ENCODE peak calls at places on chromosome 22, in ten cellular contexts. B is endodermal cell; J is colonic mucosa; T is right lobe of liver; H is A673; Y is spleen; E is CD8-positive, alpha-beta T cell; I is cardiac muscle cell; W is MM.1S; N is left lung. C is an unnamed sample.
A peak's percentile ranks its signal among the peaks of the same experiment; 100 is the strongest.

GRCh38 chr22:45231293-45231692 is 9.4 kb downstream of the KIAA0930 start:
- DNase-seq in B (no peak), J (no peak), T (no peak), H (no peak), Y (no peak), E (no peak), I (no peak), W (no peak), N (no peak), C (no peak)

GRCh38 chr22:17980638-17981051 is 43.7 kb downstream of the MICAL3 start:
- DNase-seq in B (no peak), J (peak; percentile 81), T (no peak), H (peak; percentile 54), Y (peak; percentile 88), E (no peak), I (peak; percentile 56), W (no peak), N (no peak), C (no peak)

GRCh38 chr22:40176921-40177737 is 596 bp upstream of the TNRC6B start:
- DNase-seq in B (peak; percentile 89), J (peak; percentile 77), T (peak; percentile 60), H (peak; percentile 80), Y (peak; percentile 78), E (peak; percentile 19), I (peak; percentile 76), W (peak; percentile 74), N (peak; percentile 72), C (peak; percentile 88)

GRCh38 chr22:29679316-29679715 is 40.5 kb upstream of the CABP7 start:
- DNase-seq in B (no peak), J (no peak), T (no peak), H (no peak), Y (no peak), E (no peak), I (no peak), W (no peak), N (no peak), C (no peak)

GRCh38 chr22:49692499-49693225 is 135.0 kb downstream of the BRD1 start:
- DNase-seq in B (peak; percentile 13), J (no peak), T (no peak), H (no peak), Y (peak; percentile 66), E (no peak), I (no peak), W (no peak), N (no peak), C (no peak)

GRCh38 chr22:18028817-18029527 is 4.6 kb upstream of the MICAL3 start:
- DNase-seq in B (no peak), J (no peak), T (no peak), H (no peak), Y (peak; percentile 18), E (no peak), I (no peak), W (peak; percentile 84), N (no peak), C (peak; percentile 41)

GRCh38 chr22:44197271-44197670 is 16.5 kb downstream of the PARVG start:
- DNase-seq in B (no peak), J (no peak), T (no peak), H (no peak), Y (no peak), E (no peak), I (no peak), W (no peak), N (no peak), C (no peak)

GRCh38 chr22:44884562-44884961 is 125.2 kb downstream of the PHF21B start:
- DNase-seq in B (no peak), J (no peak), T (no peak), H (no peak), Y (no peak), E (no peak), I (no peak), W (no peak), N (no peak), C (no peak)

GRCh38 chr22:44685384-44686056 is 16.5 kb upstream of the PRR5 start:
- DNase-seq in B (peak; percentile 88), J (peak; percentile 85), T (no peak), H (peak; percentile 71), Y (peak; percentile 87), E (peak; percentile 70), I (peak; percentile 60), W (peak; percentile 15), N (no peak), C (peak; percentile 86)

GRCh38 chr22:33163815-33164214 is 105.6 kb upstream of the SYN3 start:
- DNase-seq in B (no peak), J (no peak), T (no peak), H (no peak), Y (no peak), E (no peak), I (no peak), W (no peak), N (no peak), C (no peak)

GRCh38 chr22:24592144-24592845 is 578 bp downstream of the LRRC75B start:
- DNase-seq in B (peak; percentile 79), J (no peak), T (no peak), H (no peak), Y (no peak), E (no peak), I (peak; percentile 28), W (no peak), N (no peak), C (peak; percentile 44)
- H3K4me3 ChIP-seq in B (peak overlapping the region; percentile 82), J (peak overlapping the region; percentile 56), T (peak overlapping the region; percentile 61), H (peak overlapping the region; percentile 42), Y (peak overlapping the region; percentile 42), E (peak overlapping the region; percentile 11), I (peak overlapping the region; percentile 57), W (peak overlapping the region; percentile 54), N (peak overlapping the region; percentile 55), C (peak overlapping the region; percentile 73)

GRCh38 chr22:41939981-41940852 is 6.7 kb downstream of the CENPM start:
- DNase-seq in B (peak; percentile 47), J (peak; percentile 95), T (no peak), H (peak; percentile 53), Y (peak; percentile 95), E (peak; percentile 86), I (no peak), W (peak; percentile 89), N (no peak), C (peak; percentile 89)
- H3K27me3 ChIP-seq in B (no peaks in the 10 kb centered on the region), J (no peaks in the 10 kb centered on the region), T (no peaks in the 10 kb centered on the region), H (no peaks in the 10 kb centered on the region), Y (no peaks in the 10 kb centered on the region), E (no peaks in the 10 kb centered on the region), I (no peaks in the 10 kb centered on the region), W (no peaks in the 10 kb centered on the region), N (no peaks in the 10 kb centered on the region), C (no peaks in the 10 kb centered on the region)

DNA sequence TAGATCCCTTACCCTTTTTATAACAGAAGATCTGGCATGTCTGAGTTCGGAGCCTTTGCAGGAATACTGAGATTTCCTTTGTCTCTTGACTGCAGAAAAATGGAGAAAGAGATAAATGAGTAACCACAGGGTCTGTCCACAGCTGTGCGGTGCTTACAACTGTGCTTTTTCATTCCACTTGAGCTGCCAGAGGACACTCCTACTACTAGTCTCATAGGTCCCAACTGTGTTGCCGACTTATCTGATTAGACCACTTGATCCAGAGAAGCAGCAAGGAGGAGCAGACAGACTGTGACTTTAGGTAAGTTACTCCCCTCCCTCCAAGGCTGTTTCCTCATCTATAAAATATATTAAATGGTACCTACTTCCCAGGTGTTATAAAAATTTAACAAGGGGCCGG is 17.5 kb downstream of the FAM227A start:
- DNase-seq in B (no peak), J (no peak), T (no peak), H (no peak), Y (no peak), E (no peak), I (peak; percentile 30), W (no peak), N (no peak), C (no peak)
- H3K9me3 ChIP-seq in B (no peaks in the 10 kb centered on the region), J (no peaks in the 10 kb centered on the region), T (no peaks in the 10 kb centered on the region), H (no peaks in the 10 kb centered on the region), Y (no peaks in the 10 kb centered on the region), E (no peaks in the 10 kb centered on the region), I (no peaks in the 10 kb centered on the region), W (no peaks in the 10 kb centered on the region), N (no peaks in the 10 kb centered on the region), C (no peaks in the 10 kb centered on the region)

DNA sequence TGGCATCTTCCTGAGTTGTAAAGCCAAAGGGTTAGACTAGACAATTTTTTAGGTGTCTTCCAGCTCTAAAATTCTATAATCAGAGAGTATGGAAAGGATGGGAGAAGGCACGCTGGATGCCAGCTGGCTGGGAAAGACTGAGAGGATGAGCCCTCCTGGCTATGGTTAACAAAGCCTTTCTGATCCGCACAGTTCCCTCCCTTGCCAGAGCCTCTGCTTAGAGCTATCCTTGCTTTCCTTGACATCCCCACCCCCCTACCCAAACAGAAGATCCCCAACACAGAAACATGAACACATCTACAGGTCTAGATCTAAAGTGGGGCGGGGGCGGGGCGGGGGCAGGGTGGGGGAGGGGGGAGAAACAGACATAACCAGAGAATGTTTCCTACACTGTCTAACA is 6.5 kb downstream of the TCF20 start:
- DNase-seq in B (no peak), J (no peak), T (no peak), H (no peak), Y (no peak), E (no peak), I (no peak), W (no peak), N (no peak), C (no peak)
- H3K4me3 ChIP-seq in B (no peak overlapping the region), J (no peak overlapping the region), T (no peak overlapping the region), H (no peak overlapping the region), Y (no peak overlapping the region), E (no peak overlapping the region), I (no peak overlapping the region), W (no peak overlapping the region), N (no peak overlapping the region), C (no peak overlapping the region)

DNA sequence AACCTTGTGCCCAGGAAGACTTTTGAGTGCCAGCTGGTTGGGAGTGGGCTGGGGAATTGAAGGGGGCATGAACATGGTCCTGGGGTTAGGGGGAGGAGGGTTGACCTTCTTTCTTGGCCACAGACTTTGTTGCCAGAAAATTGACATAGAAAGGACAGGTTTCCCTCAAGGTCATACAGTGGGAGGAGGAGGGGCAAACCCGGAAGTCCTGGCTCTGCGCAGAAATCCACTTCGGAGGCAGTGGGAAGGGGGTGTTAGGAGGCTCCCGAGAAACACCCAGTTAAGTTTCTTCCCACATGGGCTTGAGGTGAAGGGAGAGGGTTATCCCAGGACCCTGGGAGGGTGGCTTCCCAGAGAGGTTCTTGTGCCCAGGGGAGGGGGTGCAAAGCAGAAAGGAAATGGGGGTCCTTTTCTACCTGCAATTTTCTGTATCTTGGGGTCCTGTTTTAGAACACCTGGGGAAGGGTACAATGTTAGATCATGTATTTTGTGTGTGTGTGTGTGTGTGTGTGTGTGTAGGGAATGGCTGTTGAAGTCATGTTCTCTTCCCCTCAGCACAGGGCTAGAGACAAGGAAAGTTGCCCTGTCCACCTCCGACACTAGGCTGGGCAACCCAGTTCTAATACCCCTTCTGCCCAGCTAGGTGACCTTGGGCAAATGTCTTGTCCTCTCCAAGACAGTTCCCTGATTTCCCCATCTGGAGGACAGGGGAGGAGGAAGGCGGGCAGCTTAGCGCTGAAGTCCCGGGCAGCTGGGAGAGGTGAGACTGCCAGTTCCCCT is 1.1 kb downstream of the PVALB start:
- DNase-seq in B (no peak), J (no peak), T (no peak), H (no peak), Y (no peak), E (no peak), I (no peak), W (no peak), N (no peak), C (no peak)
- H3K27me3 ChIP-seq in B (peaks cover 78% of the 10 kb centered on the region), J (peaks cover 47% of the 10 kb centered on the region), T (no peaks in the 10 kb centered on the region), H (peaks cover 80% of the 10 kb centered on the region), Y (peaks cover 78% of the 10 kb centered on the region), E (peaks cover 24% of the 10 kb centered on the region), I (peaks cover 52% of the 10 kb centered on the region), W (peaks cover 59% of the 10 kb centered on the region), N (peaks cover 54% of the 10 kb centered on the region), C (no peaks in the 10 kb centered on the region)

GRCh38 chr22:47847281-47847890 is 1084.9 kb downstream of the TBC1D22A start:
- DNase-seq in B (no peak), J (no peak), T (no peak), H (no peak), Y (no peak), E (no peak), I (no peak), W (no peak), N (no peak), C (peak; percentile 52)
- H3K9me3 ChIP-seq in B (no peaks in the 10 kb centered on the region), J (no peaks in the 10 kb centered on the region), T (no peaks in the 10 kb centered on the region), H (no peaks in the 10 kb centered on the region), Y (no peaks in the 10 kb centered on the region), E (no peaks in the 10 kb centered on the region), I (no peaks in the 10 kb centered on the region), W (no peaks in the 10 kb centered on the region), N (no peaks in the 10 kb centered on the region), C (no peaks in the 10 kb centered on the region)